ENCODE peak calls at places on chromosomes 13 and 19, in four cellular contexts. Q is NCI-H1930, G is body of pancreas, S is hypothalamus. D is an unnamed sample.

GRCh38 chr19:548841-549830 is 5.3 kb downstream of the GZMM start:
- DNase-seq in Q (no peak), G (no peak), S (no peak), D (no peak)

GRCh38 chr19:39563408-39563807 is 23.4 kb upstream of the EID2 start:
- DNase-seq in Q (no peak), G (no peak), S (no peak), D (no peak)

GRCh38 chr19:2952953-2953481 is 8.2 kb upstream of the ZNF77 start:
- DNase-seq in Q (no peak), G (peak), S (no peak), D (peak)

GRCh38 chr13:114019367-114019766 is 45.5 kb upstream of the C13orf46 start:
- DNase-seq in Q (no peak), G (no peak), S (no peak), D (no peak)

GRCh38 chr13:103671547-103671946 is 605.3 kb upstream of the SLC10A2 start:
- DNase-seq in Q (no peak), G (no peak), S (no peak), D (no peak)

GRCh38 chr13:29886446-29886845 is 36.0 kb upstream of the UBL3 start:
- DNase-seq in Q (no peak), G (no peak), S (no peak), D (no peak)

GRCh38 chr19:5850743-5851293 is 431 bp downstream of the FUT3 start:
- DNase-seq in Q (no peak), G (peak), S (no peak), D (no peak)

GRCh38 chr19:29605653-29606419 is at the start of gene POP4:
- DNase-seq in Q (peak), G (peak), S (peak), D (peak)

GRCh38 chr19:2079865-2080301 is 16.2 kb downstream of the MOB3A start:
- DNase-seq in Q (no peak), G (no peak), S (no peak), D (no peak)

GRCh38 chr19:16309653-16310052 is 15.0 kb upstream of the KLF2 start:
- DNase-seq in Q (no peak), G (no peak), S (no peak), D (no peak)

GRCh38 chr19:29285878-29286277 is 72.9 kb upstream of the UQCRFS1 start:
- DNase-seq in Q (no peak), G (no peak), S (peak), D (peak)

GRCh38 chr13:29961036-29961685 is 110.7 kb upstream of the UBL3 start:
- DNase-seq in Q (no peak), G (no peak), S (no peak), D (no peak)

GRCh38 chr19:16112778-16113177 is 1.1 kb downstream of the RAB8A start:
- DNase-seq in Q (no peak), G (no peak), S (no peak), D (no peak)

GRCh38 chr19:17751103-17751911 is at the start of gene FCHO1:
- DNase-seq in Q (no peak), G (peak), S (peak), D (no peak)

GRCh38 chr19:4305659-4306058 is 1.3 kb downstream of the FSD1 start:
- DNase-seq in Q (no peak), G (no peak), S (no peak), D (no peak)

GRCh38 chr19:6580313-6580712 is 10.6 kb downstream of the CD70 start:
- DNase-seq in Q (no peak), G (no peak), S (no peak), D (no peak)

GRCh38 chr13:30797847-30798246 is 62.5 kb downstream of the ALOX5AP start:
- DNase-seq in Q (no peak), G (no peak), S (no peak), D (no peak)

GRCh38 chr13:23378009-23378632 is 55.4 kb downstream of the SACS start:
- DNase-seq in Q (no peak), G (no peak), S (no peak), D (no peak)

GRCh38 chr19:30229524-30230174 is 142.5 kb upstream of the ZNF536 start:
- DNase-seq in Q (no peak), G (no peak), S (no peak), D (peak)

GRCh38 chr13:100751826-100752225 is 77.2 kb upstream of the TMTC4 start:
- DNase-seq in Q (no peak), G (no peak), S (no peak), D (no peak)

GRCh38 chr13:45335397-45336024 is 5.5 kb downstream of the TPT1 start:
- DNase-seq in Q (no peak), G (no peak), S (no peak), D (no peak)

GRCh38 chr19:36962346-36962745 is 46.2 kb downstream of the ZNF568 start:
- DNase-seq in Q (no peak), G (no peak), S (no peak), D (no peak)

GRCh38 chr19:40609561-40610395 is 8.6 kb downstream of the LTBP4 start:
- DNase-seq in Q (no peak), G (peak), S (peak), D (peak)